ENCODE peak calls at places on chromosomes 6 and 20, in six cellular contexts. A is HCT116, V is lower lobe of right lung, O is A549, U is fibroblast of mammary gland, G is ovary. B is an unnamed sample.

GRCh38 chr6:101956961-101957360 is 563.5 kb downstream of the GRIK2 start:
- DNase-seq in A (no peak), V (no peak), O (no peak), U (no peak), G (no peak), B (no peak)

GRCh38 chr20:48673485-48673884 is 154.3 kb downstream of the PREX1 start:
- DNase-seq in A (no peak), V (no peak), O (no peak), U (no peak), G (no peak), B (no peak)

GRCh38 chr6:21998539-21998938 is 298.3 kb downstream of the PRL start:
- DNase-seq in A (no peak), V (no peak), O (no peak), U (no peak), G (no peak), B (no peak)

GRCh38 chr20:58870293-58871014 is 17.9 kb downstream of the GNAS start:
- DNase-seq in A (no peak), V (peak), O (peak), U (peak), G (peak), B (no peak)

GRCh38 chr6:108921547-108922331 is 73.5 kb downstream of the ARMC2 start:
- DNase-seq in A (no peak), V (no peak), O (no peak), U (peak), G (peak), B (peak)

GRCh38 chr20:50322703-50323131 is 132.1 kb downstream of the CEBPB start:
- DNase-seq in A (no peak), V (no peak), O (no peak), U (no peak), G (no peak), B (no peak)

GRCh38 chr6:155958550-155958949 is 502.9 kb upstream of the NOX3 start:
- DNase-seq in A (no peak), V (no peak), O (no peak), U (no peak), G (no peak), B (no peak)

GRCh38 chr20:38885357-38885756 is 40.9 kb upstream of the FAM83D start:
- DNase-seq in A (no peak), V (no peak), O (no peak), U (no peak), G (no peak), B (no peak)

GRCh38 chr20:46400253-46400652 is 6.2 kb downstream of the ELMO2 start:
- DNase-seq in A (no peak), V (no peak), O (no peak), U (peak), G (peak), B (no peak)

GRCh38 chr20:14889503-14890125 is 552.2 kb upstream of the FLRT3 start:
- DNase-seq in A (no peak), V (no peak), O (no peak), U (no peak), G (no peak), B (no peak)

GRCh38 chr6:90294614-90294988 is 2.0 kb downstream of the BACH2 start:
- DNase-seq in A (no peak), V (no peak), O (no peak), U (no peak), G (no peak), B (no peak)

GRCh38 chr6:70956191-70956450 is 739 bp downstream of the B3GAT2 start:
- DNase-seq in A (no peak), V (no peak), O (no peak), U (no peak), G (no peak), B (no peak)

GRCh38 chr6:70957284-70957617 is 391 bp upstream of the B3GAT2 start:
- DNase-seq in A (no peak), V (no peak), O (no peak), U (no peak), G (no peak), B (no peak)

GRCh38 chr6:70954750-70955149 is 2.1 kb downstream of the B3GAT2 start:
- DNase-seq in A (no peak), V (no peak), O (no peak), U (no peak), G (no peak), B (no peak)

GRCh38 chr6:70955441-70956190 is 1.2 kb downstream of the B3GAT2 start:
- DNase-seq in A (peak), V (peak), O (peak), U (peak), G (peak), B (no peak)

GRCh38 chr6:70956451-70957283 is at the start of gene B3GAT2:
- DNase-seq in A (no peak), V (no peak), O (no peak), U (peak), G (no peak), B (no peak)
- TF ChIP-seq CTCF in A (no peak), V (no peak), O (no peak), U (no peak), G (no peak), B (no peak)

DNA sequence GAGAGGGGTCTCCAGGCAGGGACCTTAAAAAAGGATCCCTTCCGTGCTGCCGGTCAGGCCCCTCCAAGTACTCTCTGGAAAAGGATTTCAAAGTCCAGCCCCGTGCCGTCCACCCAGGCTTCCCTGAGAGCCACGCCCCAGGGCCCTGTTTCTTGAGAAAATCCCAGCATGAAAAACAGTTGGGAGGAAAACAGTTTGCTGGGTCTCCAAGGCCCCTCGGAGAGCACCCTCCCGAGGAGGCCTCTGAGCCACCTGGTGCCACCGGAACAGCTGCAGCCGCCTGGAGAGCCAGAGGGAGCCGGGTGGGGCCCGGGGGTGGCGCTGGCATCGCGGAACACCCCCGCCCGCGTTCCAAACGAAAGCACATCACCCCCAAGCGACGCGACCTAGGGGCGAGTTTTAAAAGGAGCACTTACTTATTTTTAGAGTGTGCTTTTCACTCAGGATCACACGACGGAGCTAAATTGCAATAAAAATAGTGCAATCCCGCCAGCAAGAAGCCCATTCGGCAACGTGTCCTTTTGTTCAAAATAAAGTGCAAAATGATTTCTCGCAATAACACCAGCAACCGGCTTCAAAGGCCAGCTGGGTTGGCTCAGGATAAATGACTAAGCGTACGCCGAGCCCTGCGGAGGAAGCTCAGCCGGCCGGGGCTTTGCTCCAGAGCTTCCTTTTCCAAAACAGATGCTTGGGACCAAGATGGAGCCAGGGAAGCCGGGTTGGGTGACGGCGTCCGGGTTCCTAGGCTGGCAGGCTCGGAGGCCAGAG is 64.2 kb downstream of the YTHDF1 start:
- DNase-seq in A (no peak), V (peak), O (no peak), U (peak), G (no peak), B (no peak)
- H3K4me3 ChIP-seq in A (no peak), V (no peak), O (no peak), U (no peak), G (no peak), B (no peak)

GRCh38 chr6:1020133-1020532 is 291.8 kb upstream of the FOXQ1 start:
- DNase-seq in A (no peak), V (no peak), O (no peak), U (no peak), G (no peak), B (no peak)

GRCh38 chr6:1016329-1017302 is 295.3 kb upstream of the FOXQ1 start:
- DNase-seq in A (no peak), V (no peak), O (no peak), U (no peak), G (no peak), B (no peak)

GRCh38 chr6:1013656-1014430 is 298.1 kb upstream of the FOXQ1 start:
- DNase-seq in A (no peak), V (no peak), O (no peak), U (no peak), G (no peak), B (no peak)

GRCh38 chr6:1014431-1014807 is 297.5 kb upstream of the FOXQ1 start:
- DNase-seq in A (no peak), V (no peak), O (no peak), U (no peak), G (no peak), B (no peak)

GRCh38 chr6:1015819-1016218 is 296.1 kb upstream of the FOXQ1 start:
- DNase-seq in A (no peak), V (no peak), O (no peak), U (no peak), G (no peak), B (no peak)
- TF ChIP-seq CTCF in A (peak), V (no peak), O (no peak), U (no peak), G (no peak), B (peak)

GRCh38 chr6:33578164-33578563 is 1.9 kb downstream of the BAK1 start:
- DNase-seq in A (no peak), V (no peak), O (no peak), U (no peak), G (no peak), B (no peak)
- H3K4me3 ChIP-seq in A (no peak), V (peak), O (no peak), U (no peak), G (no peak), B (no peak)

GRCh38 chr6:43853066-43853650 is 83.1 kb downstream of the VEGFA start:
- DNase-seq in A (no peak), V (no peak), O (no peak), U (no peak), G (no peak), B (no peak)
- TF ChIP-seq CTCF in A (no peak), V (no peak), O (no peak), U (no peak), G (no peak), B (no peak)

GRCh38 chr6:160791981-160792418 is 90.0 kb downstream of the PLG start:
- DNase-seq in A (peak), V (no peak), O (no peak), U (peak), G (no peak), B (no peak)

GRCh38 chr6:160790028-160790792 is 88.2 kb downstream of the PLG start:
- DNase-seq in A (peak), V (no peak), O (no peak), U (peak), G (peak), B (no peak)

GRCh38 chr6:160791459-160791858 is 89.4 kb downstream of the PLG start:
- DNase-seq in A (peak), V (no peak), O (no peak), U (no peak), G (no peak), B (no peak)

GRCh38 chr6:160789263-160790027 is 87.4 kb downstream of the PLG start:
- DNase-seq in A (no peak), V (no peak), O (no peak), U (no peak), G (no peak), B (no peak)

GRCh38 chr6:160788806-160789205 is 86.8 kb downstream of the PLG start:
- DNase-seq in A (no peak), V (no peak), O (no peak), U (no peak), G (no peak), B (no peak)
- H3K4me3 ChIP-seq in A (no peak), V (no peak), O (no peak), U (no peak), G (no peak), B (no peak)

GRCh38 chr6:168201383-168201782 is 118.2 kb downstream of the DACT2 start:
- DNase-seq in A (no peak), V (no peak), O (peak), U (no peak), G (no peak), B (no peak)
- TF ChIP-seq CTCF in A (peak), V (no peak), O (peak), U (no peak), G (no peak), B (no peak)

DNA sequence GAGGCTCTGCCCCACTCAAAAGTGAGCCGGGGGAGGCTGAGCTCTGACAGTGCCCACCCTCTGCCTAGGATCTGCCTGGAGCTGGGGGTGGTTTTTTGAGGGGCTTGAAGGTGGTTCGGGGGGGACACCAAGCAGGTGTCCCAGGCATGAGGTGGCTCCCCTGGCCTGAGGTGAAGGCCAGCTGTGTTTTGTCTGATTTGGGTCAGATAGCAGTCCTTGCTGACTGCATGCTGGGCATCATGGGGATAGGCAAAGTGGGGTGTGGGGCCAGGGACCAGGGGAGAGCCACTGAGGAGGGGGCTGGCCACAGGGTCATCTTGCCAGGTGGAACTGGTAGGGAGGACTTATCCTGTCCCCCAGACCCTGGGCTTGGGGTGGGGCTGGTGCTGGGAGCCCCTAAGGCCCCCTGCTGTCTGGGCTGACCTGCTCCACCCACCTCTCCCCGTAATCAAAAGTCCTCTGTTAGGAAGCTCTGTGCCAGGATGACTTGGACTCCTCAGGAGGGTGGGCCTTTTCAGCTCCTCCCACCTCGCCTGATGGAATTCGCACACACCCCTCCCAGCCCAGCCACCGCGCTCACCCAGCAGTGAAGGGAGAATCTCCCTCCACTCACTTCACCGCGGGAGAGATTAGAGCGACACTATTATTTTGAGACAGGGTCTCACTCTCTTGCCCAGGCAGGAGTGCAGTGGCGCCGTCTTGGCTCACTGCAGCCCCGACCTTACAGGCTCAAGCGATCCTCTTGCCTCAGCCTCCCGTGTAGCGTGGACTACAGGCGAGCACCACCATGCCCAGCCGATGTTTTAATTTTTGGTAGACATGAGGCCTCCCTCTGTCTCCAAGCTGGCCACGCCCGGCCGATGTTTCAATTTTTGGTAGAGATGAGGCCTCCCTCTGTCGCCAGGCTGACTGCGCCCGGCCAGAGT is 1.5 kb upstream of the COL9A3 start:
- DNase-seq in A (no peak), V (no peak), O (no peak), U (peak), G (no peak), B (no peak)
- H3K4me3 ChIP-seq in A (no peak), V (no peak), O (no peak), U (no peak), G (no peak), B (no peak)

GRCh38 chr20:36421641-36422040 is 115.5 kb downstream of the DLGAP4 start:
- DNase-seq in A (no peak), V (no peak), O (no peak), U (no peak), G (no peak), B (no peak)
- TF ChIP-seq CTCF in A (no peak), V (no peak), O (no peak), U (no peak), G (no peak), B (no peak)